ENCODE peak calls at places on chromosomes 3 and 15, in six cellular contexts. V is K562, B is SK-N-SH, O is H1, X is HCT116, S is GM12878. L is an unnamed sample.

GRCh38 chr3:58866079-58866478 is 183.7 kb downstream of the CFAP20DC start:
- DNase-seq in V (no peak), X (no peak), O (no peak), B (no peak), S (no peak), L (no peak)

GRCh38 chr3:128554100-128554464 is 61.1 kb upstream of the GATA2 start:
- DNase-seq in S (no peak), O (no peak), B (no peak), X (no peak), V (peak; percentile 54), L (no peak)

GRCh38 chr15:32691316-32692032 is 26.3 kb upstream of the GREM1 start:
- DNase-seq in S (no peak), V (no peak), X (no peak), O (no peak), B (no peak), L (no peak)

GRCh38 chr15:39239562-39239961 is 341.3 kb upstream of the THBS1 start:
- DNase-seq in V (no peak), B (no peak), X (no peak), O (no peak), S (no peak), L (no peak)

GRCh38 chr15:47717036-47717611 is at the start of gene SEMA6D:
- DNase-seq in X (no peak), B (peak; percentile 93), V (no peak), S (no peak), O (peak; percentile 79), L (peak; percentile 85)

GRCh38 chr3:67875338-67875737 is 220.9 kb upstream of the SUCLG2 start:
- DNase-seq in S (no peak), V (no peak), B (no peak), O (no peak), X (no peak), L (no peak)

GRCh38 chr15:68275165-68275746 is 2.3 kb upstream of the FEM1B start:
- DNase-seq in S (no peak), B (no peak), O (no peak), V (no peak), X (no peak), L (peak; percentile 78)

GRCh38 chr15:69939513-69940440 is 157.9 kb downstream of the TLE3 start:
- DNase-seq in B (no peak), V (no peak), O (peak; percentile 66), X (no peak), S (no peak), L (peak; percentile 74)

GRCh38 chr3:62982795-62983455 is 107.7 kb upstream of the CADPS start:
- DNase-seq in B (no peak), V (no peak), O (no peak), S (no peak), X (no peak), L (no peak)

GRCh38 chr15:78162038-78162437 is 12.9 kb downstream of the IDH3A start:
- DNase-seq in B (no peak), O (no peak), X (no peak), V (no peak), S (no peak), L (no peak)

GRCh38 chr3:73868688-73869315 is 244.1 kb upstream of the PDZRN3 start:
- DNase-seq in V (peak; percentile 4), O (peak; percentile 53), B (peak; percentile 48), X (no peak), S (no peak), L (peak; percentile 39)

GRCh38 chr15:25659251-25659650 is 203.9 kb downstream of the ATP10A start:
- DNase-seq in X (no peak), O (no peak), B (no peak), S (no peak), V (no peak), L (no peak)

GRCh38 chr3:150528359-150528797 is 17.9 kb downstream of the SERP1 start:
- DNase-seq in O (no peak), S (no peak), V (peak; percentile 28), B (peak; percentile 27), X (no peak), L (no peak)

GRCh38 chr15:25435474-25436243 is 3.2 kb downstream of the UBE3A start:
- DNase-seq in S (no peak), X (no peak), B (no peak), V (no peak), O (no peak), L (no peak)

GRCh38 chr3:160822931-160823330 is 66.9 kb downstream of the PPM1L start:
- DNase-seq in O (no peak), V (no peak), X (no peak), S (no peak), B (no peak), L (no peak)

GRCh38 chr3:23671901-23672589 is 133.7 kb upstream of the UBE2E1 start:
- DNase-seq in S (no peak), V (no peak), X (no peak), B (no peak), O (no peak), L (no peak)

GRCh38 chr3:134090031-134090430 is 60.3 kb upstream of the SLCO2A1 start:
- DNase-seq in V (no peak), B (no peak), S (no peak), O (no peak), X (no peak), L (no peak)

GRCh38 chr3:129039271-129040038 is 21.1 kb upstream of the GP9 start:
- DNase-seq in O (no peak), S (no peak), V (no peak), X (no peak), B (peak; percentile 88), L (no peak)

GRCh38 chr3:98188553-98188952 is 22.1 kb downstream of the OR5H15 start:
- DNase-seq in O (no peak), B (peak; percentile 0), V (no peak), S (peak; percentile 53), X (peak; percentile 7), L (peak; percentile 42)

GRCh38 chr3:13795816-13796215 is 84.1 kb downstream of the WNT7A start:
- DNase-seq in V (no peak), S (no peak), B (no peak), O (no peak), X (no peak), L (no peak)

GRCh38 chr3:51709004-51709420 is 2.1 kb downstream of the GRM2 start:
- DNase-seq in B (peak; percentile 20), X (no peak), O (no peak), S (no peak), V (no peak), L (no peak)

GRCh38 chr3:47418167-47419082 is 37.6 kb downstream of the PTPN23 start:
- DNase-seq in O (no peak), S (no peak), B (peak; percentile 48), X (no peak), V (no peak), L (no peak)

GRCh38 chr15:77674327-77674726 is 41.6 kb upstream of the LINGO1 start:
- DNase-seq in B (no peak), V (no peak), S (no peak), X (no peak), O (no peak), L (no peak)

GRCh38 chr3:24521306-24522154 is 26.9 kb upstream of the THRB start:
- DNase-seq in O (peak; percentile 65), X (no peak), B (peak; percentile 81), S (no peak), V (peak; percentile 69), L (peak; percentile 21)

GRCh38 chr3:143314291-143315093 is 194.9 kb downstream of the CHST2 start:
- DNase-seq in B (no peak), X (no peak), O (no peak), S (no peak), V (no peak), L (no peak)

GRCh38 chr3:9725775-9726174 is 5.8 kb upstream of the BRPF1 start:
- DNase-seq in S (no peak), O (no peak), V (no peak), X (no peak), B (no peak), L (no peak)
- TF ChIP-seq JUND in S (no peak), O (no peak), V (no peak), X (no peak), B (no peak), L (no peak)

GRCh38 chr3:8969246-8969645 is 6.0 kb upstream of the RAD18 start:
- DNase-seq in O (no peak), B (no peak), S (no peak), X (no peak), V (no peak), L (no peak)

GRCh38 chr3:8970971-8971589 is 7.8 kb upstream of the RAD18 start:
- DNase-seq in X (peak; percentile 45), B (peak; percentile 69), S (no peak), V (peak; percentile 82), O (peak; percentile 83), L (peak; percentile 76)

GRCh38 chr3:8975081-8976020 is 12.1 kb upstream of the RAD18 start:
- DNase-seq in S (no peak), V (no peak), O (no peak), X (no peak), B (no peak), L (no peak)

GRCh38 chr3:8974458-8974857 is 11.2 kb upstream of the RAD18 start:
- DNase-seq in O (no peak), X (no peak), V (no peak), B (no peak), S (no peak), L (no peak)

DNA sequence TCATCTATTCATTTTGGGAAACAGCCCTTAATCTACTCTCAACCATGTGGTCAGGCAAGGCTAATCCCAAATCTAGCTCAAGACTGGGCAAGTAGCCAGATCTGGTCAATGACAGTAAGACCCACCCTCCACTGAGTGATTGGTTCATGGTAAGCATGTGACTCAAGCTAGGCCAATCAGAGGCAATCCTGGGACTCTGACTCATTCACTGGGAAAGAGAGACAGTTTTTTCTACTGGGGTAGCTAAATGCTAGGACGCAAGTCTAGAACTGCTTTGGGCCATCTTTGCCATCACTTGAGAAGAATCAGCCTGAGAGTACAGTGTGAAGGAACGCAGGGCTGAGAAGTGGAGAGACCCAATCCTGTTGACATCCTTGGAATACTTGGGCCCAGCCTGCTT is 9.3 kb upstream of the RAD18 start:
- DNase-seq in S (no peak), O (no peak), V (peak; percentile 88), X (no peak), B (no peak), L (peak; percentile 58)
- TF ChIP-seq JUND in S (no peak), O (no peak), V (peak; percentile 85), X (no peak), B (no peak), L (no peak)

GRCh38 chr15:34336947-34337556 is 529 bp downstream of the SLC12A6 start:
- DNase-seq in O (no peak), S (no peak), B (no peak), X (no peak), V (no peak), L (no peak)
- TF ChIP-seq JUND in O (no peak), S (no peak), B (no peak), X (no peak), V (no peak), L (no peak)

GRCh38 chr15:64688770-64689169 is 86.6 kb downstream of the RBPMS2 start:
- DNase-seq in V (no peak), B (no peak), O (no peak), X (no peak), S (no peak), L (no peak)

GRCh38 chr15:64690008-64690407 is 85.4 kb downstream of the RBPMS2 start:
- DNase-seq in X (no peak), V (no peak), O (no peak), S (no peak), B (no peak), L (no peak)

GRCh38 chr15:64693134-64693533 is 82.3 kb downstream of the RBPMS2 start:
- DNase-seq in S (no peak), O (no peak), B (no peak), V (no peak), X (no peak), L (peak; percentile 36)

GRCh38 chr15:64692166-64692565 is 83.2 kb downstream of the RBPMS2 start:
- DNase-seq in V (no peak), X (no peak), S (no peak), O (no peak), B (no peak), L (no peak)

GRCh38 chr15:64690578-64691296 is 84.7 kb downstream of the RBPMS2 start:
- DNase-seq in O (no peak), B (no peak), S (no peak), V (no peak), X (no peak), L (peak; percentile 15)
- TF ChIP-seq JUND in O (no peak), B (no peak), S (no peak), V (no peak), X (no peak), L (no peak)

L was measured in T47D.